ENCODE peak calls at places on chromosomes 12 and 14, in four cellular contexts. R is HuH-7.5, L is AG08395, Y is neural progenitor cell. G is an unnamed sample.

GRCh38 chr12:8038659-8039114 is 6.2 kb downstream of the FOXJ2 start:
- DNase-seq in R (peak), Y (peak), L (peak), G (no peak)

GRCh38 chr14:39369029-39369428 is 63.2 kb downstream of the FBXO33 start:
- DNase-seq in R (no peak), Y (peak), L (no peak), G (no peak)

GRCh38 chr14:78005325-78005724 is 164.8 kb upstream of the NRXN3 start:
- DNase-seq in R (no peak), Y (no peak), L (no peak), G (peak)

GRCh38 chr12:95976416-95976832 is 19.7 kb downstream of the HAL start:
- DNase-seq in R (no peak), Y (no peak), L (no peak), G (no peak)

GRCh38 chr14:59846595-59846994 is 24.0 kb downstream of the RTN1 start:
- DNase-seq in L (no peak), Y (no peak), R (no peak), G (no peak)

GRCh38 chr14:89911018-89911919 is 43.3 kb downstream of the EFCAB11 start:
- DNase-seq in Y (peak), R (no peak), L (peak), G (no peak)

GRCh38 chr14:69048456-69048855 is 69.4 kb upstream of the ACTN1 start:
- DNase-seq in R (no peak), Y (no peak), L (no peak), G (no peak)

GRCh38 chr12:58363971-58364370 is 422.6 kb downstream of the ATP23 start:
- DNase-seq in Y (no peak), R (no peak), L (no peak), G (no peak)

GRCh38 chr14:102866982-102867761 is 55.3 kb upstream of the AMN start:
- DNase-seq in R (no peak), L (no peak), Y (no peak), G (no peak)

GRCh38 chr12:132172619-132173018 is 28.4 kb downstream of the NOC4L start:
- DNase-seq in L (no peak), Y (no peak), R (no peak), G (no peak)

G was measured in activated T-helper 1 cell treated with anti-CD3 and anti-CD28 coated beads, Interleukin-12 subunit alpha, Interleukin-12 subunit beta, Interleukin-2, Interleukin-4 antibody, amounts not matched to agents 30 ng/mL and 10 ng/mL and 1 ng/mL, durations not matched to agents 14 hours and 24 hours and 36 hours.